ENCODE peak calls at places on chromosome 11, in eight cellular contexts. One of them, this sample, is unnamed.
A peak's percentile ranks its signal among the peaks of the same experiment; 100 is the strongest.

GRCh38 chr11:58905716-58906547 is 33.4 kb upstream of the GLYATL1 start:
- DNase-seq in tibial nerve: peak; percentile 37
- DNase-seq in left ventricle myocardium inferior: peak; percentile 63
- DNase-seq in adrenal gland: no peak
- DNase-seq in psoas muscle: peak; percentile 73
- DNase-seq in cardiac fibroblast: peak; percentile 91
- DNase-seq in mucosa of descending colon: peak; percentile 60
- DNase-seq in kidney: no peak
- DNase-seq in this sample: no peak

GRCh38 chr11:133898770-133899115 is 53.4 kb upstream of the SPATA19 start:
- DNase-seq in tibial nerve: no peak
- DNase-seq in left ventricle myocardium inferior: no peak
- DNase-seq in adrenal gland: no peak
- DNase-seq in psoas muscle: no peak
- DNase-seq in cardiac fibroblast: no peak
- DNase-seq in mucosa of descending colon: no peak
- DNase-seq in kidney: no peak
- DNase-seq in this sample: no peak

GRCh38 chr11:14422052-14422813 is 63.2 kb upstream of the RRAS2 start:
- DNase-seq in tibial nerve: peak; percentile 44
- DNase-seq in left ventricle myocardium inferior: peak; percentile 88
- DNase-seq in adrenal gland: peak; percentile 92
- DNase-seq in psoas muscle: peak; percentile 96
- DNase-seq in cardiac fibroblast: peak; percentile 99
- DNase-seq in mucosa of descending colon: peak; percentile 33
- DNase-seq in kidney: peak; percentile 96
- DNase-seq in this sample: peak; percentile 78

GRCh38 chr11:134098566-134099184 is 29.8 kb downstream of the JAM3 start:
- DNase-seq in tibial nerve: no peak
- DNase-seq in left ventricle myocardium inferior: no peak
- DNase-seq in adrenal gland: no peak
- DNase-seq in psoas muscle: no peak
- DNase-seq in cardiac fibroblast: no peak
- DNase-seq in mucosa of descending colon: peak; percentile 5
- DNase-seq in kidney: no peak
- DNase-seq in this sample: no peak

GRCh38 chr11:134921938-134922337 is 509.9 kb upstream of the B3GAT1 start:
- DNase-seq in tibial nerve: no peak
- DNase-seq in left ventricle myocardium inferior: no peak
- DNase-seq in adrenal gland: no peak
- DNase-seq in psoas muscle: no peak
- DNase-seq in cardiac fibroblast: no peak
- DNase-seq in mucosa of descending colon: no peak
- DNase-seq in kidney: no peak
- DNase-seq in this sample: no peak

GRCh38 chr11:22084564-22084963 is 108.3 kb upstream of the ANO5 start:
- DNase-seq in tibial nerve: no peak
- DNase-seq in left ventricle myocardium inferior: no peak
- DNase-seq in adrenal gland: no peak
- DNase-seq in psoas muscle: no peak
- DNase-seq in cardiac fibroblast: no peak
- DNase-seq in mucosa of descending colon: no peak
- DNase-seq in kidney: no peak
- DNase-seq in this sample: no peak

GRCh38 chr11:127521413-127521812 is 520.8 kb upstream of the KIRREL3 start:
- DNase-seq in tibial nerve: no peak
- DNase-seq in left ventricle myocardium inferior: no peak
- DNase-seq in adrenal gland: no peak
- DNase-seq in psoas muscle: no peak
- DNase-seq in cardiac fibroblast: no peak
- DNase-seq in mucosa of descending colon: no peak
- DNase-seq in kidney: no peak
- DNase-seq in this sample: no peak

GRCh38 chr11:113373306-113373705 is 14.3 kb upstream of the ANKK1 start:
- DNase-seq in tibial nerve: no peak
- DNase-seq in left ventricle myocardium inferior: no peak
- DNase-seq in adrenal gland: peak; percentile 70
- DNase-seq in psoas muscle: no peak
- DNase-seq in cardiac fibroblast: peak; percentile 79
- DNase-seq in mucosa of descending colon: no peak
- DNase-seq in kidney: no peak
- DNase-seq in this sample: no peak

GRCh38 chr11:112174789-112175595 is at the start of gene BCO2:
- DNase-seq in tibial nerve: peak; percentile 91
- DNase-seq in left ventricle myocardium inferior: peak; percentile 84
- DNase-seq in adrenal gland: peak; percentile 92
- DNase-seq in psoas muscle: peak; percentile 90
- DNase-seq in cardiac fibroblast: peak; percentile 86
- DNase-seq in mucosa of descending colon: peak; percentile 90
- DNase-seq in kidney: peak; percentile 80
- DNase-seq in this sample: peak; percentile 84

GRCh38 chr11:35016939-35017338 is 100.5 kb downstream of the PDHX start:
- DNase-seq in tibial nerve: no peak
- DNase-seq in left ventricle myocardium inferior: no peak
- DNase-seq in adrenal gland: no peak
- DNase-seq in psoas muscle: no peak
- DNase-seq in cardiac fibroblast: no peak
- DNase-seq in mucosa of descending colon: peak; percentile 45
- DNase-seq in kidney: no peak
- DNase-seq in this sample: no peak

GRCh38 chr11:124865181-124865901 is at the start of gene ROBO3:
- DNase-seq in tibial nerve: no peak
- DNase-seq in left ventricle myocardium inferior: no peak
- DNase-seq in adrenal gland: no peak
- DNase-seq in psoas muscle: no peak
- DNase-seq in cardiac fibroblast: no peak
- DNase-seq in mucosa of descending colon: no peak
- DNase-seq in kidney: peak; percentile 61
- DNase-seq in this sample: no peak

GRCh38 chr11:100682247-100682969 is 4.7 kb upstream of the ARHGAP42 start:
- DNase-seq in tibial nerve: no peak
- DNase-seq in left ventricle myocardium inferior: no peak
- DNase-seq in adrenal gland: no peak
- DNase-seq in psoas muscle: no peak
- DNase-seq in cardiac fibroblast: peak; percentile 70
- DNase-seq in mucosa of descending colon: no peak
- DNase-seq in kidney: no peak
- DNase-seq in this sample: no peak

GRCh38 chr11:36376315-36376887 is 80.3 kb downstream of the PRR5L start:
- DNase-seq in tibial nerve: no peak
- DNase-seq in left ventricle myocardium inferior: peak; percentile 26
- DNase-seq in adrenal gland: peak; percentile 20
- DNase-seq in psoas muscle: no peak
- DNase-seq in cardiac fibroblast: peak; percentile 46
- DNase-seq in mucosa of descending colon: peak; percentile 76
- DNase-seq in kidney: peak; percentile 84
- DNase-seq in this sample: no peak

GRCh38 chr11:75465701-75466531 is 32.9 kb upstream of the KLHL35 start:
- DNase-seq in tibial nerve: no peak
- DNase-seq in left ventricle myocardium inferior: no peak
- DNase-seq in adrenal gland: no peak
- DNase-seq in psoas muscle: peak; percentile 36
- DNase-seq in cardiac fibroblast: no peak
- DNase-seq in mucosa of descending colon: no peak
- DNase-seq in kidney: peak; percentile 58
- DNase-seq in this sample: no peak

GRCh38 chr11:110747531-110747930 is 35.3 kb upstream of the ARHGAP20 start:
- DNase-seq in tibial nerve: no peak
- DNase-seq in left ventricle myocardium inferior: no peak
- DNase-seq in adrenal gland: no peak
- DNase-seq in psoas muscle: no peak
- DNase-seq in cardiac fibroblast: no peak
- DNase-seq in mucosa of descending colon: no peak
- DNase-seq in kidney: no peak
- DNase-seq in this sample: no peak

GRCh38 chr11:83711035-83711630 is 425.0 kb upstream of the CCDC90B start:
- DNase-seq in tibial nerve: no peak
- DNase-seq in left ventricle myocardium inferior: no peak
- DNase-seq in adrenal gland: no peak
- DNase-seq in psoas muscle: no peak
- DNase-seq in cardiac fibroblast: no peak
- DNase-seq in mucosa of descending colon: no peak
- DNase-seq in kidney: no peak
- DNase-seq in this sample: no peak
- TF ChIP-seq CTCF in tibial nerve: no peak
- TF ChIP-seq CTCF in left ventricle myocardium inferior: no peak
- TF ChIP-seq CTCF in adrenal gland: no peak
- TF ChIP-seq CTCF in psoas muscle: no peak
- TF ChIP-seq CTCF in cardiac fibroblast: no peak
- TF ChIP-seq CTCF in mucosa of descending colon: no peak
- TF ChIP-seq CTCF in kidney: no peak
- TF ChIP-seq CTCF in this sample: no peak

GRCh38 chr11:27305751-27306150 is 57.3 kb downstream of the CCDC34 start:
- DNase-seq in tibial nerve: no peak
- DNase-seq in left ventricle myocardium inferior: no peak
- DNase-seq in adrenal gland: no peak
- DNase-seq in psoas muscle: no peak
- DNase-seq in cardiac fibroblast: no peak
- DNase-seq in mucosa of descending colon: no peak
- DNase-seq in kidney: no peak
- DNase-seq in this sample: no peak

GRCh38 chr11:27307232-27307631 is 55.8 kb downstream of the CCDC34 start:
- DNase-seq in tibial nerve: no peak
- DNase-seq in left ventricle myocardium inferior: no peak
- DNase-seq in adrenal gland: no peak
- DNase-seq in psoas muscle: no peak
- DNase-seq in cardiac fibroblast: no peak
- DNase-seq in mucosa of descending colon: no peak
- DNase-seq in kidney: no peak
- DNase-seq in this sample: no peak

GRCh38 chr11:27300974-27301373 is 62.0 kb downstream of the CCDC34 start:
- DNase-seq in tibial nerve: no peak
- DNase-seq in left ventricle myocardium inferior: no peak
- DNase-seq in adrenal gland: no peak
- DNase-seq in psoas muscle: no peak
- DNase-seq in cardiac fibroblast: peak; percentile 14
- DNase-seq in mucosa of descending colon: no peak
- DNase-seq in kidney: no peak
- DNase-seq in this sample: no peak

GRCh38 chr11:27303903-27304302 is 59.1 kb downstream of the CCDC34 start:
- DNase-seq in tibial nerve: no peak
- DNase-seq in left ventricle myocardium inferior: no peak
- DNase-seq in adrenal gland: no peak
- DNase-seq in psoas muscle: no peak
- DNase-seq in cardiac fibroblast: no peak
- DNase-seq in mucosa of descending colon: no peak
- DNase-seq in kidney: no peak
- DNase-seq in this sample: no peak

GRCh38 chr11:27304514-27304913 is 58.5 kb downstream of the CCDC34 start:
- DNase-seq in tibial nerve: no peak
- DNase-seq in left ventricle myocardium inferior: no peak
- DNase-seq in adrenal gland: no peak
- DNase-seq in psoas muscle: no peak
- DNase-seq in cardiac fibroblast: no peak
- DNase-seq in mucosa of descending colon: no peak
- DNase-seq in kidney: no peak
- DNase-seq in this sample: no peak
- H3K4me3 ChIP-seq in tibial nerve: no peak overlapping the region
- H3K4me3 ChIP-seq in left ventricle myocardium inferior: no peak overlapping the region
- H3K4me3 ChIP-seq in adrenal gland: no peak overlapping the region
- H3K4me3 ChIP-seq in psoas muscle: no peak overlapping the region
- H3K4me3 ChIP-seq in cardiac fibroblast: no peak overlapping the region
- H3K4me3 ChIP-seq in mucosa of descending colon: no peak overlapping the region
- H3K4me3 ChIP-seq in kidney: no peak overlapping the region
- H3K4me3 ChIP-seq in this sample: no peak overlapping the region

GRCh38 chr11:29333993-29334780 is 682.6 kb downstream of the KCNA4 start:
- DNase-seq in tibial nerve: no peak
- DNase-seq in left ventricle myocardium inferior: no peak
- DNase-seq in adrenal gland: no peak
- DNase-seq in psoas muscle: no peak
- DNase-seq in cardiac fibroblast: peak; percentile 84
- DNase-seq in mucosa of descending colon: no peak
- DNase-seq in kidney: no peak
- DNase-seq in this sample: no peak

GRCh38 chr11:29334781-29335140 is 682.1 kb downstream of the KCNA4 start:
- DNase-seq in tibial nerve: no peak
- DNase-seq in left ventricle myocardium inferior: no peak
- DNase-seq in adrenal gland: no peak
- DNase-seq in psoas muscle: no peak
- DNase-seq in cardiac fibroblast: no peak
- DNase-seq in mucosa of descending colon: no peak
- DNase-seq in kidney: no peak
- DNase-seq in this sample: no peak

GRCh38 chr11:29326757-29327156 is 690.1 kb downstream of the KCNA4 start:
- DNase-seq in tibial nerve: no peak
- DNase-seq in left ventricle myocardium inferior: no peak
- DNase-seq in adrenal gland: no peak
- DNase-seq in psoas muscle: no peak
- DNase-seq in cardiac fibroblast: no peak
- DNase-seq in mucosa of descending colon: no peak
- DNase-seq in kidney: no peak
- DNase-seq in this sample: no peak

GRCh38 chr11:29324328-29324727 is 692.5 kb downstream of the KCNA4 start:
- DNase-seq in tibial nerve: no peak
- DNase-seq in left ventricle myocardium inferior: no peak
- DNase-seq in adrenal gland: no peak
- DNase-seq in psoas muscle: no peak
- DNase-seq in cardiac fibroblast: peak; percentile 29
- DNase-seq in mucosa of descending colon: no peak
- DNase-seq in kidney: no peak
- DNase-seq in this sample: no peak

GRCh38 chr11:29328961-29329441 is 687.8 kb downstream of the KCNA4 start:
- DNase-seq in tibial nerve: no peak
- DNase-seq in left ventricle myocardium inferior: no peak
- DNase-seq in adrenal gland: peak; percentile 10
- DNase-seq in psoas muscle: no peak
- DNase-seq in cardiac fibroblast: peak; percentile 88
- DNase-seq in mucosa of descending colon: peak; percentile 16
- DNase-seq in kidney: no peak
- DNase-seq in this sample: no peak
- TF ChIP-seq CTCF in tibial nerve: no peak
- TF ChIP-seq CTCF in left ventricle myocardium inferior: peak; percentile 48
- TF ChIP-seq CTCF in adrenal gland: peak; percentile 62
- TF ChIP-seq CTCF in psoas muscle: no peak
- TF ChIP-seq CTCF in cardiac fibroblast: peak; percentile 75
- TF ChIP-seq CTCF in mucosa of descending colon: no peak
- TF ChIP-seq CTCF in kidney: peak; percentile 44
- TF ChIP-seq CTCF in this sample: no peak

GRCh38 chr11:120357620-120358019 is 21.4 kb downstream of the ARHGEF12 start:
- DNase-seq in tibial nerve: no peak
- DNase-seq in left ventricle myocardium inferior: no peak
- DNase-seq in adrenal gland: no peak
- DNase-seq in psoas muscle: no peak
- DNase-seq in cardiac fibroblast: no peak
- DNase-seq in mucosa of descending colon: no peak
- DNase-seq in kidney: no peak
- DNase-seq in this sample: no peak
- H3K4me3 ChIP-seq in tibial nerve: no peak overlapping the region
- H3K4me3 ChIP-seq in left ventricle myocardium inferior: no peak overlapping the region
- H3K4me3 ChIP-seq in adrenal gland: no peak overlapping the region
- H3K4me3 ChIP-seq in psoas muscle: no peak overlapping the region
- H3K4me3 ChIP-seq in cardiac fibroblast: no peak overlapping the region
- H3K4me3 ChIP-seq in mucosa of descending colon: no peak overlapping the region
- H3K4me3 ChIP-seq in kidney: no peak overlapping the region
- H3K4me3 ChIP-seq in this sample: no peak overlapping the region